ENCODE peak calls at places on chromosomes 3 and 15, in eight cellular contexts. One of them, this sample, is unnamed.

GRCh38 chr3:172040078-172040975 is 949 bp downstream of the FNDC3B start:
- DNase-seq in GM10248: peak; percentile 72
- DNase-seq in choroid plexus epithelial cell: peak; percentile 90
- DNase-seq in BJ: peak; percentile 38
- DNase-seq in CD8-positive, alpha-beta T cell: no peak
- DNase-seq in GM20000: peak; percentile 85
- DNase-seq in heart left ventricle: peak; percentile 94
- DNase-seq in testis: peak; percentile 81
- DNase-seq in this sample: peak; percentile 27

GRCh38 chr3:106814231-106814630 is 563.0 kb upstream of the CCDC54 start:
- DNase-seq in testis: no peak
- DNase-seq in heart left ventricle: peak; percentile 27
- DNase-seq in BJ: no peak
- DNase-seq in GM10248: no peak
- DNase-seq in choroid plexus epithelial cell: no peak
- DNase-seq in GM20000: no peak
- DNase-seq in CD8-positive, alpha-beta T cell: no peak
- DNase-seq in this sample: no peak

GRCh38 chr15:27671794-27672438 is 427.2 kb downstream of the OCA2 start:
- DNase-seq in CD8-positive, alpha-beta T cell: no peak
- DNase-seq in BJ: no peak
- DNase-seq in choroid plexus epithelial cell: no peak
- DNase-seq in GM10248: no peak
- DNase-seq in heart left ventricle: no peak
- DNase-seq in testis: no peak
- DNase-seq in GM20000: no peak
- DNase-seq in this sample: no peak

GRCh38 chr3:15102833-15103232 is 3.9 kb upstream of the RBSN start:
- DNase-seq in GM10248: no peak
- DNase-seq in CD8-positive, alpha-beta T cell: no peak
- DNase-seq in testis: no peak
- DNase-seq in choroid plexus epithelial cell: no peak
- DNase-seq in heart left ventricle: peak; percentile 45
- DNase-seq in BJ: no peak
- DNase-seq in GM20000: no peak
- DNase-seq in this sample: no peak

GRCh38 chr15:68425428-68426060 is 6.4 kb downstream of the ITGA11 start:
- DNase-seq in testis: no peak
- DNase-seq in GM10248: no peak
- DNase-seq in CD8-positive, alpha-beta T cell: no peak
- DNase-seq in choroid plexus epithelial cell: no peak
- DNase-seq in BJ: no peak
- DNase-seq in GM20000: no peak
- DNase-seq in heart left ventricle: no peak
- DNase-seq in this sample: no peak

GRCh38 chr3:30752961-30753360 is 141.5 kb downstream of the GADL1 start:
- DNase-seq in GM10248: no peak
- DNase-seq in heart left ventricle: no peak
- DNase-seq in CD8-positive, alpha-beta T cell: no peak
- DNase-seq in GM20000: no peak
- DNase-seq in BJ: no peak
- DNase-seq in testis: no peak
- DNase-seq in choroid plexus epithelial cell: peak; percentile 87
- DNase-seq in this sample: peak; percentile 37

GRCh38 chr15:41465822-41466421 is 27.8 kb upstream of the ITPKA start:
- DNase-seq in testis: no peak
- DNase-seq in GM10248: peak; percentile 52
- DNase-seq in GM20000: peak; percentile 51
- DNase-seq in choroid plexus epithelial cell: peak; percentile 84
- DNase-seq in heart left ventricle: no peak
- DNase-seq in BJ: no peak
- DNase-seq in CD8-positive, alpha-beta T cell: no peak
- DNase-seq in this sample: peak; percentile 19

GRCh38 chr3:65951836-65952505 is 86.7 kb downstream of the MAGI1 start:
- DNase-seq in BJ: no peak
- DNase-seq in testis: no peak
- DNase-seq in heart left ventricle: no peak
- DNase-seq in CD8-positive, alpha-beta T cell: no peak
- DNase-seq in GM20000: no peak
- DNase-seq in GM10248: no peak
- DNase-seq in choroid plexus epithelial cell: peak; percentile 44
- DNase-seq in this sample: no peak

GRCh38 chr3:72782521-72782920 is 65.7 kb downstream of the SHQ1 start:
- DNase-seq in GM20000: no peak
- DNase-seq in testis: no peak
- DNase-seq in BJ: no peak
- DNase-seq in heart left ventricle: no peak
- DNase-seq in CD8-positive, alpha-beta T cell: no peak
- DNase-seq in choroid plexus epithelial cell: no peak
- DNase-seq in GM10248: no peak
- DNase-seq in this sample: no peak

GRCh38 chr15:63506537-63507035 is 2.2 kb downstream of the USP3 start:
- DNase-seq in CD8-positive, alpha-beta T cell: no peak
- DNase-seq in BJ: no peak
- DNase-seq in GM20000: no peak
- DNase-seq in testis: no peak
- DNase-seq in GM10248: no peak
- DNase-seq in heart left ventricle: no peak
- DNase-seq in choroid plexus epithelial cell: no peak
- DNase-seq in this sample: no peak

GRCh38 chr3:9809239-9809614 is 835 bp upstream of the TTLL3 start:
- DNase-seq in CD8-positive, alpha-beta T cell: no peak
- DNase-seq in GM20000: peak; percentile 58
- DNase-seq in testis: no peak
- DNase-seq in GM10248: no peak
- DNase-seq in BJ: no peak
- DNase-seq in choroid plexus epithelial cell: no peak
- DNase-seq in heart left ventricle: no peak
- DNase-seq in this sample: no peak

GRCh38 chr3:60759439-60759838 is 491.8 kb downstream of the FHIT start:
- DNase-seq in GM20000: no peak
- DNase-seq in testis: no peak
- DNase-seq in choroid plexus epithelial cell: no peak
- DNase-seq in heart left ventricle: no peak
- DNase-seq in GM10248: no peak
- DNase-seq in CD8-positive, alpha-beta T cell: no peak
- DNase-seq in BJ: no peak
- DNase-seq in this sample: no peak

GRCh38 chr3:172939651-172940293 is 189.2 kb downstream of the ECT2 start:
- DNase-seq in CD8-positive, alpha-beta T cell: no peak
- DNase-seq in GM20000: no peak
- DNase-seq in GM10248: no peak
- DNase-seq in BJ: no peak
- DNase-seq in testis: no peak
- DNase-seq in choroid plexus epithelial cell: peak; percentile 13
- DNase-seq in heart left ventricle: no peak
- DNase-seq in this sample: no peak

GRCh38 chr3:158794936-158795518 is 6.8 kb upstream of the MFSD1 start:
- DNase-seq in GM20000: peak; percentile 26
- DNase-seq in GM10248: no peak
- DNase-seq in choroid plexus epithelial cell: peak; percentile 86
- DNase-seq in BJ: no peak
- DNase-seq in testis: no peak
- DNase-seq in heart left ventricle: no peak
- DNase-seq in CD8-positive, alpha-beta T cell: no peak
- DNase-seq in this sample: no peak

GRCh38 chr3:124248471-124249028 is 256.6 kb upstream of the ROPN1 start:
- DNase-seq in GM10248: no peak
- DNase-seq in GM20000: no peak
- DNase-seq in choroid plexus epithelial cell: peak; percentile 83
- DNase-seq in heart left ventricle: peak; percentile 80
- DNase-seq in testis: peak; percentile 46
- DNase-seq in BJ: peak; percentile 70
- DNase-seq in CD8-positive, alpha-beta T cell: no peak
- DNase-seq in this sample: no peak

GRCh38 chr3:194967126-194968117 is 281.7 kb downstream of the FAM43A start:
- DNase-seq in BJ: no peak
- DNase-seq in testis: no peak
- DNase-seq in choroid plexus epithelial cell: no peak
- DNase-seq in CD8-positive, alpha-beta T cell: no peak
- DNase-seq in GM10248: no peak
- DNase-seq in GM20000: no peak
- DNase-seq in heart left ventricle: no peak
- DNase-seq in this sample: no peak

GRCh38 chr3:140187648-140188221 is 252.8 kb downstream of the CLSTN2 start:
- DNase-seq in choroid plexus epithelial cell: no peak
- DNase-seq in CD8-positive, alpha-beta T cell: no peak
- DNase-seq in BJ: no peak
- DNase-seq in GM20000: no peak
- DNase-seq in GM10248: no peak
- DNase-seq in testis: peak; percentile 54
- DNase-seq in heart left ventricle: no peak
- DNase-seq in this sample: no peak

GRCh38 chr15:80559320-80559693 is 135.8 kb upstream of the ABHD17C start:
- DNase-seq in CD8-positive, alpha-beta T cell: no peak
- DNase-seq in testis: no peak
- DNase-seq in choroid plexus epithelial cell: peak; percentile 68
- DNase-seq in heart left ventricle: no peak
- DNase-seq in GM10248: no peak
- DNase-seq in GM20000: no peak
- DNase-seq in BJ: no peak
- DNase-seq in this sample: no peak

GRCh38 chr3:139120336-139120971 is 75.8 kb upstream of the PRR23C start:
- DNase-seq in testis: no peak
- DNase-seq in choroid plexus epithelial cell: peak; percentile 92
- DNase-seq in GM10248: no peak
- DNase-seq in BJ: peak; percentile 64
- DNase-seq in heart left ventricle: no peak
- DNase-seq in CD8-positive, alpha-beta T cell: no peak
- DNase-seq in GM20000: no peak
- DNase-seq in this sample: no peak

GRCh38 chr3:71652786-71653419 is 69.4 kb upstream of the FOXP1 start:
- DNase-seq in GM20000: peak; percentile 32
- DNase-seq in GM10248: peak; percentile 43
- DNase-seq in CD8-positive, alpha-beta T cell: no peak
- DNase-seq in choroid plexus epithelial cell: peak; percentile 84
- DNase-seq in heart left ventricle: no peak
- DNase-seq in testis: peak; percentile 58
- DNase-seq in BJ: no peak
- DNase-seq in this sample: peak; percentile 11

GRCh38 chr3:71268462-71268999 is 315.0 kb downstream of the FOXP1 start:
- DNase-seq in testis: no peak
- DNase-seq in choroid plexus epithelial cell: no peak
- DNase-seq in GM10248: no peak
- DNase-seq in CD8-positive, alpha-beta T cell: no peak
- DNase-seq in BJ: no peak
- DNase-seq in GM20000: no peak
- DNase-seq in heart left ventricle: no peak
- DNase-seq in this sample: no peak

GRCh38 chr3:87494264-87494663 is 217.9 kb upstream of the POU1F1 start:
- DNase-seq in BJ: no peak
- DNase-seq in testis: no peak
- DNase-seq in GM10248: no peak
- DNase-seq in choroid plexus epithelial cell: no peak
- DNase-seq in GM20000: no peak
- DNase-seq in CD8-positive, alpha-beta T cell: no peak
- DNase-seq in heart left ventricle: no peak
- DNase-seq in this sample: no peak

GRCh38 chr3:71080517-71081083 is 502.9 kb downstream of the FOXP1 start:
- DNase-seq in choroid plexus epithelial cell: no peak
- DNase-seq in GM20000: no peak
- DNase-seq in BJ: no peak
- DNase-seq in heart left ventricle: no peak
- DNase-seq in CD8-positive, alpha-beta T cell: no peak
- DNase-seq in testis: no peak
- DNase-seq in GM10248: no peak
- DNase-seq in this sample: no peak

GRCh38 chr15:78056714-78057269 is 20.7 kb downstream of the TBC1D2B start:
- DNase-seq in choroid plexus epithelial cell: peak; percentile 56
- DNase-seq in GM20000: no peak
- DNase-seq in BJ: no peak
- DNase-seq in testis: no peak
- DNase-seq in CD8-positive, alpha-beta T cell: no peak
- DNase-seq in GM10248: no peak
- DNase-seq in heart left ventricle: no peak
- DNase-seq in this sample: peak; percentile 47

DNA sequence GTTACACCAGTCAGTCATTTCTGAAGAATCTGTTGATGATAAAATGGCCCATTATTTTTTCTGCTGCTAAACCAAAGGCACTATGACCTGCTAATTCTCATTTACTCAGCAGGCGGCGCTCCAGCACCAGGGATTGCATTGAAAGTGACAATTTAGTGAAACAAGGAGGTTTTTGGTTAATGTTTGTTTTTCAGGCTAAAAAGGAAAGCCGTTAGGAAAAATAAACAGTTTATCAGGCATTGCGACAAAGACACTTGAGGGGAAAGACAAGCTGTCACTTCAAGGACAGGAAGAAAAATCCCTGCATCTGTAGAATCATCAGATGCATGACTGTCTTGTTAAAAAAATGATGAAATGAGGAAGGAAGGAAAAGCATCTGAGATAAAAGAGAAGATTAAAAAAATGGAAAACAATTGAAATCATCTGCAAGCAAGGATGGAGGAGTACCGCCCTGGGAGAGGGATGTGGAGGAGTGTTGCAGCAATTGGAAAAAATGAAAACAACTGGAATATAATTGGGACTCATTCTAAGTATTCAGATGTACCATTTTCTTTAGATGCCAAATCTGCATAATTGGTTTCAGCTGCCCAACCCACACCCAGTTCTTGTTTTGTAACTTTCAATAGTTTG is 54.0 kb downstream of the NR1D2 start:
- DNase-seq in heart left ventricle: peak; percentile 48
- DNase-seq in GM10248: peak; percentile 46
- DNase-seq in GM20000: peak; percentile 46
- DNase-seq in testis: peak; percentile 85
- DNase-seq in BJ: no peak
- DNase-seq in choroid plexus epithelial cell: peak; percentile 71
- DNase-seq in CD8-positive, alpha-beta T cell: peak; percentile 26
- DNase-seq in this sample: peak; percentile 66
- TF ChIP-seq CTCF in heart left ventricle: peak; percentile 91
- TF ChIP-seq CTCF in GM10248: peak; percentile 94
- TF ChIP-seq CTCF in GM20000: peak; percentile 90
- TF ChIP-seq CTCF in testis: peak; percentile 97
- TF ChIP-seq CTCF in BJ: peak; percentile 89
- TF ChIP-seq CTCF in choroid plexus epithelial cell: peak; percentile 97
- TF ChIP-seq CTCF in CD8-positive, alpha-beta T cell: peak; percentile 88
- TF ChIP-seq CTCF in this sample: peak; percentile 90

GRCh38 chr15:72231066-72231846 is at the start of gene PKM:
- DNase-seq in GM20000: peak; percentile 95
- DNase-seq in BJ: peak; percentile 81
- DNase-seq in GM10248: peak; percentile 93
- DNase-seq in testis: peak; percentile 98
- DNase-seq in CD8-positive, alpha-beta T cell: peak; percentile 88
- DNase-seq in heart left ventricle: peak; percentile 98
- DNase-seq in choroid plexus epithelial cell: peak; percentile 97
- DNase-seq in this sample: peak; percentile 95
- TF ChIP-seq CTCF in GM20000: no peak
- TF ChIP-seq CTCF in BJ: no peak
- TF ChIP-seq CTCF in GM10248: no peak
- TF ChIP-seq CTCF in testis: no peak
- TF ChIP-seq CTCF in CD8-positive, alpha-beta T cell: no peak
- TF ChIP-seq CTCF in heart left ventricle: peak; percentile 6
- TF ChIP-seq CTCF in choroid plexus epithelial cell: no peak
- TF ChIP-seq CTCF in this sample: no peak

GRCh38 chr3:103991461-103992115 is 1375.1 kb upstream of the ALCAM start:
- DNase-seq in GM10248: no peak
- DNase-seq in testis: no peak
- DNase-seq in heart left ventricle: no peak
- DNase-seq in CD8-positive, alpha-beta T cell: no peak
- DNase-seq in GM20000: peak; percentile 4
- DNase-seq in BJ: no peak
- DNase-seq in choroid plexus epithelial cell: peak; percentile 70
- DNase-seq in this sample: no peak
- TF ChIP-seq CTCF in GM10248: peak; percentile 16
- TF ChIP-seq CTCF in testis: peak; percentile 34
- TF ChIP-seq CTCF in heart left ventricle: no peak
- TF ChIP-seq CTCF in CD8-positive, alpha-beta T cell: no peak
- TF ChIP-seq CTCF in GM20000: no peak
- TF ChIP-seq CTCF in BJ: no peak
- TF ChIP-seq CTCF in choroid plexus epithelial cell: peak; percentile 80
- TF ChIP-seq CTCF in this sample: peak; percentile 36

GRCh38 chr3:128605091-128606046 is 45.2 kb downstream of the RPN1 start:
- DNase-seq in testis: no peak
- DNase-seq in GM10248: no peak
- DNase-seq in heart left ventricle: no peak
- DNase-seq in choroid plexus epithelial cell: no peak
- DNase-seq in BJ: no peak
- DNase-seq in GM20000: no peak
- DNase-seq in CD8-positive, alpha-beta T cell: no peak
- DNase-seq in this sample: no peak
- TF ChIP-seq CTCF in testis: no peak
- TF ChIP-seq CTCF in GM10248: no peak
- TF ChIP-seq CTCF in heart left ventricle: no peak
- TF ChIP-seq CTCF in choroid plexus epithelial cell: peak; percentile 23
- TF ChIP-seq CTCF in BJ: no peak
- TF ChIP-seq CTCF in GM20000: no peak
- TF ChIP-seq CTCF in CD8-positive, alpha-beta T cell: no peak
- TF ChIP-seq CTCF in this sample: no peak

This sample was measured in DND-41.